ENCODE peak calls at places on chromosomes 5 and 9, in seven cellular contexts. B, J, S, R, F, H and P are unnamed samples. For H3K4me1, the result is how much of the 10 kb centered on the place peaks cover.

GRCh38 chr5:180785151-180785781 is 17.3 kb downstream of the MGAT1 start:
- DNase-seq in B (no peak), J (peak), S (no peak), R (no peak), F (no peak), H (no peak), P (no peak)

GRCh38 chr5:163968651-163969050 is 463.2 kb downstream of the MAT2B start:
- DNase-seq in B (no peak), J (no peak), S (no peak), R (no peak), F (no peak), H (no peak), P (no peak)

GRCh38 chr9:138010274-138010800 is 132.8 kb downstream of the CACNA1B start:
- DNase-seq in B (no peak), J (no peak), S (no peak), R (peak), F (no peak), H (no peak), P (no peak)

GRCh38 chr9:130884111-130884531 is 12.5 kb downstream of the QRFP start:
- DNase-seq in B (no peak), J (no peak), S (no peak), R (no peak), F (no peak), H (no peak), P (no peak)

GRCh38 chr9:133972041-133972970 is 19.8 kb downstream of the VAV2 start:
- DNase-seq in B (no peak), J (no peak), S (no peak), R (no peak), F (peak), H (no peak), P (no peak)

GRCh38 chr5:11918463-11919045 is 14.3 kb upstream of the CTNND2 start:
- DNase-seq in B (no peak), J (no peak), S (no peak), R (no peak), F (no peak), H (no peak), P (no peak)

GRCh38 chr9:12771891-12772290 is 2.9 kb upstream of the LURAP1L start:
- DNase-seq in B (no peak), J (no peak), S (no peak), R (no peak), F (no peak), H (no peak), P (no peak)

GRCh38 chr5:157558089-157558595 is 17.4 kb downstream of the ADAM19 start:
- DNase-seq in B (no peak), J (no peak), S (no peak), R (no peak), F (no peak), H (no peak), P (no peak)

GRCh38 chr5:32510860-32511259 is 66.3 kb upstream of the ZFR start:
- DNase-seq in B (no peak), J (no peak), S (no peak), R (no peak), F (no peak), H (no peak), P (no peak)

GRCh38 chr9:121440265-121440664 is 59.4 kb downstream of the GGTA1 start:
- DNase-seq in B (no peak), J (no peak), S (no peak), R (no peak), F (no peak), H (no peak), P (no peak)

GRCh38 chr5:318931-319601 is 2.4 kb upstream of the AHRR start:
- DNase-seq in B (no peak), J (no peak), S (no peak), R (no peak), F (no peak), H (no peak), P (no peak)

DNA sequence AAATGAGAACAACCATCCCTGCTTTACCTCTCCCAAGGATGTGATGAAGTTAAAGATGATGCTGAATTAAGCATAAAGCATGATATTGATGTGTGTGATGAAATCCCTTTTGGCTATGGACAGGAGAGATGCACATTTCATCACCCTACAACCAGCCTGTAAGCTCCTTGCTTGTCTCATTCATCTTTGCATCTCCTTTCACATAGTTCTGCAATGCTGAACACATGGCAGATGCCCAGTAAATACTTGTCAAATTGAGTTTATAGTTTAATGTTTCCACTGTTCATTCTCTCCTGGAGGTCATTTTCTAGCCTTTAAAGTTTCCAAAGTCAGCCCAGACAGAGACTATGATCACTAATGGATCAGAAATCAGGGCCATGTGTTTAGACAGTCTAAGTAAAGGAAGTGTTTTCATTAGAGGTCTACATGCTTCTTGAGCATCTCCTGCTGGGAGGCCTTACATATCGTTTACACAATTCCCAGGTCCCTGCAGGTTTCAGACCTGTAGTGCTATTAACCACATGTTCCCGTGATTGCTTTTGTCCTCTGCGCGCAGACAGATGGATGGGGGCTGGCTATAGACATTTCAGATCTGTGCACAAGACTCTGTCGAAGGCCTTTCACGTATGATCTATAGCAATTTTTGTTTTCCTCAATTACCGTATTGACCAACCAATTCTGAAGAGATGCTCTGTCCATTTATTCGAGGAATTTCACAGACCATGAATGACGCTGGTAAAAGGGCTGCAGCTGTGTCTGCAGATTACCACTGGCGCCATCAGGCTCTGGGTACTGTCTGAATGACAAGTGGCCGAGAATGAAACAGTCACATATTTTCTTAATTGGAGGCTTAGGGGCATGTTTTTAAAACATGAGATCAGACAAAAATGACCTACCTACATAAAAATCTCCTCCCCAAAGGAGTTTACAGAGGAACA is 49.0 kb upstream of the CKMT2 start:
- DNase-seq in B (no peak), J (no peak), S (no peak), R (no peak), F (no peak), H (no peak), P (no peak)
- H3K4me1 ChIP-seq in B (under half), J (under half), S (under half), R (under half), F (under half), H (under half), P (under half)

GRCh38 chr9:135989157-135989556 is 28.0 kb upstream of the UBAC1 start:
- DNase-seq in B (no peak), J (no peak), S (no peak), R (no peak), F (no peak), H (no peak), P (no peak)

GRCh38 chr9:135992486-135993408 is 31.6 kb upstream of the UBAC1 start:
- DNase-seq in B (peak), J (peak), S (peak), R (peak), F (peak), H (peak), P (no peak)

GRCh38 chr9:135989722-135990467 is 28.7 kb upstream of the UBAC1 start:
- DNase-seq in B (no peak), J (peak), S (no peak), R (no peak), F (no peak), H (no peak), P (no peak)

GRCh38 chr9:135991771-135992170 is 30.6 kb upstream of the UBAC1 start:
- DNase-seq in B (no peak), J (no peak), S (no peak), R (no peak), F (no peak), H (no peak), P (no peak)

GRCh38 chr9:135990468-135991429 is 29.6 kb upstream of the UBAC1 start:
- DNase-seq in B (peak), J (peak), S (no peak), R (no peak), F (peak), H (peak), P (peak)
- H3K4me1 ChIP-seq in B (under half), J (under half), S (under half), R (under half), F (under half), H (under half), P (under half)

GRCh38 chr5:159094745-159095144 is 5.0 kb downstream of the EBF1 start:
- DNase-seq in B (peak), J (peak), S (peak), R (peak), F (no peak), H (peak), P (peak)

GRCh38 chr5:159096555-159097460 is 2.9 kb downstream of the EBF1 start:
- DNase-seq in B (peak), J (no peak), S (no peak), R (no peak), F (no peak), H (peak), P (no peak)

GRCh38 chr5:159097461-159098284 is 2.0 kb downstream of the EBF1 start:
- DNase-seq in B (peak), J (no peak), S (peak), R (no peak), F (no peak), H (peak), P (no peak)

GRCh38 chr5:159095882-159096554 is 3.7 kb downstream of the EBF1 start:
- DNase-seq in B (no peak), J (no peak), S (no peak), R (no peak), F (no peak), H (peak), P (no peak)

GRCh38 chr5:159095218-159095617 is 4.5 kb downstream of the EBF1 start:
- DNase-seq in B (peak), J (no peak), S (no peak), R (no peak), F (no peak), H (peak), P (no peak)
- H3K4me1 ChIP-seq in B (under half), J (under half), S (under half), R (under half), F (under half), H (under half), P (under half)

GRCh38 chr5:110872200-110872599 is 133.4 kb downstream of the SLC25A46 start:
- DNase-seq in B (no peak), J (no peak), S (no peak), R (no peak), F (no peak), H (no peak), P (no peak)
- H3K4me1 ChIP-seq in B (under half), J (under half), S (under half), R (under half), F (under half), H (under half), P (under half)